ENCODE peak calls at places on chromosome 10, in six cellular contexts. Q is lower lobe of right lung; W is psoas muscle; V is vagina; N is naive thymus-derived CD4-positive, alpha-beta T cell; P is colonic mucosa. L is an unnamed sample.

GRCh38 chr10:86244296-86244695 is 122.3 kb downstream of the GRID1 start:
- DNase-seq in Q (peak; percentile 33), W (no peak), V (no peak), N (no peak), P (no peak), L (no peak)

GRCh38 chr10:18219096-18219495 is 78.9 kb downstream of the CACNB2 start:
- DNase-seq in Q (no peak), W (no peak), V (no peak), N (no peak), P (no peak), L (no peak)

GRCh38 chr10:15433850-15434537 is 62.9 kb upstream of the FAM171A1 start:
- DNase-seq in Q (no peak), W (no peak), V (no peak), N (no peak), P (peak; percentile 47), L (no peak)

GRCh38 chr10:37865957-37866671 is 8.7 kb upstream of the ZNF248 start:
- DNase-seq in Q (no peak), W (no peak), V (no peak), N (no peak), P (no peak), L (no peak)

GRCh38 chr10:132146271-132146671 is 40.5 kb upstream of the DPYSL4 start:
- DNase-seq in Q (peak; percentile 41), W (peak; percentile 39), V (no peak), N (no peak), P (no peak), L (no peak)

GRCh38 chr10:29471483-29471859 is 163.3 kb downstream of the SVIL start:
- DNase-seq in Q (no peak), W (no peak), V (no peak), N (no peak), P (no peak), L (no peak)

GRCh38 chr10:35003906-35004305 is 86.2 kb downstream of the CUL2 start:
- DNase-seq in Q (no peak), W (no peak), V (no peak), N (no peak), P (no peak), L (no peak)

GRCh38 chr10:28984431-28984830 is 304.4 kb upstream of the LYZL1 start:
- DNase-seq in Q (peak; percentile 89), W (peak; percentile 89), V (no peak), N (no peak), P (peak; percentile 60), L (no peak)

GRCh38 chr10:128993911-128994538 is 473.0 kb upstream of the MGMT start:
- DNase-seq in Q (no peak), W (no peak), V (peak; percentile 88), N (no peak), P (no peak), L (no peak)

GRCh38 chr10:132397036-132397541 is at the start of gene PWWP2B:
- DNase-seq in Q (peak; percentile 78), W (peak; percentile 79), V (no peak), N (peak; percentile 64), P (no peak), L (peak; percentile 76)

GRCh38 chr10:103062854-103063642 is 130.0 kb downstream of the NT5C2 start:
- DNase-seq in Q (no peak), W (no peak), V (no peak), N (no peak), P (no peak), L (no peak)

GRCh38 chr10:70255329-70256299 is 22.4 kb upstream of the PPA1 start:
- DNase-seq in Q (peak; percentile 69), W (no peak), V (no peak), N (no peak), P (peak; percentile 67), L (no peak)

GRCh38 chr10:69139961-69140360 is 16.0 kb downstream of the VPS26A start:
- DNase-seq in Q (no peak), W (no peak), V (no peak), N (no peak), P (no peak), L (no peak)

GRCh38 chr10:50561266-50561665 is 62.5 kb downstream of the SGMS1 start:
- DNase-seq in Q (no peak), W (no peak), V (no peak), N (no peak), P (no peak), L (no peak)

GRCh38 chr10:43691503-43691902 is 42.8 kb upstream of the ZNF32 start:
- DNase-seq in Q (no peak), W (no peak), V (no peak), N (no peak), P (no peak), L (no peak)

GRCh38 chr10:102868976-102869289 is 337 bp upstream of the AS3MT start:
- DNase-seq in Q (no peak), W (no peak), V (no peak), N (no peak), P (no peak), L (no peak)

GRCh38 chr10:112832361-112832878 is 117.6 kb upstream of the TCF7L2 start:
- DNase-seq in Q (no peak), W (no peak), V (no peak), N (no peak), P (no peak), L (no peak)

GRCh38 chr10:105950410-105950809 is 1214.1 kb downstream of the SORCS1 start:
- DNase-seq in Q (peak; percentile 54), W (peak; percentile 42), V (no peak), N (no peak), P (peak; percentile 29), L (no peak)

GRCh38 chr10:132306951-132307751 is 599 bp downstream of the STK32C start:
- DNase-seq in Q (peak; percentile 80), W (peak; percentile 71), V (no peak), N (peak; percentile 50), P (no peak), L (peak; percentile 61)

GRCh38 chr10:33476757-33477273 is 142.3 kb upstream of the NRP1 start:
- DNase-seq in Q (no peak), W (no peak), V (no peak), N (no peak), P (no peak), L (no peak)

GRCh38 chr10:6292741-6293151 is 90.0 kb downstream of the PFKFB3 start:
- DNase-seq in Q (no peak), W (no peak), V (no peak), N (no peak), P (no peak), L (no peak)

GRCh38 chr10:24408365-24408764 is 199.4 kb downstream of the KIAA1217 start:
- DNase-seq in Q (no peak), W (no peak), V (no peak), N (no peak), P (no peak), L (no peak)

GRCh38 chr10:74079914-74080590 is 70.6 kb downstream of the AP3M1 start:
- DNase-seq in Q (no peak), W (no peak), V (no peak), N (no peak), P (no peak), L (no peak)

GRCh38 chr10:110507303-110507702 is 9.6 kb downstream of the DUSP5 start:
- DNase-seq in Q (no peak), W (no peak), V (no peak), N (no peak), P (no peak), L (no peak)

GRCh38 chr10:86170255-86171153 is 196.1 kb downstream of the GRID1 start:
- DNase-seq in Q (no peak), W (no peak), V (no peak), N (no peak), P (no peak), L (no peak)

GRCh38 chr10:71713135-71714040 is 6.2 kb downstream of the C10orf105 start:
- DNase-seq in Q (peak; percentile 74), W (peak; percentile 89), V (no peak), N (peak; percentile 41), P (peak; percentile 63), L (peak; percentile 27)

GRCh38 chr10:99612167-99612831 is 7.9 kb downstream of the SLC25A28 start:
- DNase-seq in Q (no peak), W (no peak), V (no peak), N (peak; percentile 24), P (peak; percentile 45), L (peak; percentile 5)

GRCh38 chr10:49742683-49743463 is 19.2 kb downstream of the OGDHL start:
- DNase-seq in Q (no peak), W (no peak), V (no peak), N (no peak), P (no peak), L (no peak)

DNA sequence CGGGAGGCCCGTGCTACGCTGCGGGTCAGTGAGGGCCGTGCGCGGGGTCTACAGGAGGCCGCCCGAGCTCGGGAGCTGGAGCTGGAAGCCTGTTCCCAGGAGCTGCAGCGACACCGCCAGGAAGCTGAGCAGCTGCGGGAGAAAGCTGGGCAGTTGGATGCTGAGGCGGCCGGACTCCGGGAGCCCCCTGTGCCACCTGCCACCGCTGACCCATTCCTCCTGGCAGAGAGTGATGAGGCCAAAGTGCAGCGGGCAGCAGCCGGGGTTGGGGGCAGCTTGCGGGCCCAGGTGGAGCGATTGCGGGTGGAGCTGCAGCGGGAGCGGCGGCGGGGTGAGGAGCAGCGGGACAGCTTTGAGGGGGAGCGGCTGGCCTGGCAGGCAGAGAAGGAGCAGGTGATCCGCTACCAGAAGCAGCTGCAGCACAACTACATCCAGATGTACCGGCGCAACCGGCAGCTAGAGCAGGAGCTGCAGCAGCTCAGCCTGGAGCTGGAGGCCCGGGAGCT is 7.0 kb downstream of the LZTS2 start:
- DNase-seq in Q (no peak), W (no peak), V (no peak), N (no peak), P (no peak), L (no peak)
- H3K27ac ChIP-seq in Q (no peak overlapping the region), W (peak overlapping the region; percentile 36), V (no peak overlapping the region), N (no peak overlapping the region), P (no peak overlapping the region), L (no peak overlapping the region)

GRCh38 chr10:78556700-78557432 is 511.9 kb upstream of the ZMIZ1 start:
- DNase-seq in Q (no peak), W (no peak), V (no peak), N (no peak), P (no peak), L (no peak)
- H3K27me3 ChIP-seq in Q (no peaks in the 10 kb centered on the region), W (no peaks in the 10 kb centered on the region), V (no peaks in the 10 kb centered on the region), N (no peaks in the 10 kb centered on the region), P (no peaks in the 10 kb centered on the region), L (no peaks in the 10 kb centered on the region)

GRCh38 chr10:22343761-22344160 is 1.5 kb upstream of the SPAG6 start:
- DNase-seq in Q (no peak), W (no peak), V (no peak), N (no peak), P (no peak), L (no peak)
- H3K27ac ChIP-seq in Q (no peak overlapping the region), W (no peak overlapping the region), V (no peak overlapping the region), N (no peak overlapping the region), P (no peak overlapping the region), L (no peak overlapping the region)

DNA sequence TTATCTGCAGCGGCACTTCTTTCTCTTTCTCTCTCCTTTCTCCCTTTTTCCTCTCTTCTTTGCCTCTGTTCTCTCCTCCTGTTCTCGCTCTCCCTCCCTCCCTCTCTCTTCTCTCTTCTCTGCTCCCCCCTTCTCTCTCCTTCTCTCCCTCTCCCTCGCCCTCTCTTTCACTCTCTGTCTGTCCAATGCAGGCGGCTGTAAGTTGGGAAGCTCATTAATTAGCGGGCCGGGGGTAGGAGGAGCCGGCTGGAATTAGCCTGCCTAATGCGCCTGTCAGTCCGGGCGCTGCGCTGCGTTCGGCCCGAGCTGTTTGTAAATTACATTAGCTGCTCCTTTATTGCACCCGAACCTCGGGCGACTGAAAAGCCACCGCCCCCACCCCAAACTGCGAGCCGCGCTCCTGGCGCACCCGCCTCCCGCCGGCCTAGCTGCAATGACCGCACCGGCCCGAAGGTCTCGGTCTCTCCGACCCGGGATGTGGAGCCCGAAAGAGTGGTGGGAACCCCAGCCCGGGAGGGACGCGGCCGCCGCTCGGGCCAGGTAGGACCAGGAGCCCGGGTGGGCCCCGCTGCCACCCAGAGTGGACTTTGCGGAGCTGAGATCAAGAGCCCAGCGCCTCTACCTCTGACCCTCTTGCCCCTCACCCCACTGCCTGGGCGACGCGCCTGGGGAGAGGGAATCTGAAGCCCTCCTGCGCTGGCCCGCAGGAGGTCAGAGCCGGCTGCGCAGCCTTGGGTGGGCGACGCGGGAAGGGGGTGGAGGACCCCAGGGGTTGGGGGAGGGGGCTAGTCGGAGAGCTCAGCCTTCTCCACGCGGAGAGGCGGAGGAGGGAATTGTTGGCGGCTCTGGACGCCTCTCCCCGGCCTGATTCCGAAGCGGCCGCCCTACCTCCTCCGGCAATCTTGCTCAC is at the start of gene LBX1:
- DNase-seq in Q (no peak), W (peak; percentile 64), V (no peak), N (no peak), P (no peak), L (no peak)
- H3K27me3 ChIP-seq in Q (peaks cover 100% of the 10 kb centered on the region), W (peaks cover 3% of the 10 kb centered on the region), V (peaks cover 53% of the 10 kb centered on the region), N (peaks cover 48% of the 10 kb centered on the region), P (peaks cover 100% of the 10 kb centered on the region), L (peaks cover 91% of the 10 kb centered on the region)